ENCODE peak calls at places on chromosomes 11 and 22, in nine cellular contexts. R is Peyer's patch, E is lower leg skin, L is transverse colon, T is breast epithelium, V is tibial nerve, M is ovary, C is A549, B is suprapubic skin. N is an unnamed sample.

GRCh38 chr22:26672060-26672471 is 14.7 kb downstream of the MIAT start:
- DNase-seq in R (no peak), E (peak), L (peak), T (no peak), V (no peak), M (no peak), C (no peak), B (peak), N (no peak)

GRCh38 chr11:118608268-118609214 is 1.1 kb downstream of the PHLDB1 start:
- DNase-seq in R (peak), E (peak), L (peak), T (no peak), V (peak), M (peak), C (no peak), B (peak), N (peak)

GRCh38 chr11:9274499-9275228 is 9.5 kb upstream of the DENND5A start:
- DNase-seq in R (no peak), E (no peak), L (no peak), T (no peak), V (no peak), M (no peak), C (no peak), B (no peak), N (no peak)

GRCh38 chr11:36056160-36056751 is 112.4 kb downstream of the LDLRAD3 start:
- DNase-seq in R (no peak), E (no peak), L (no peak), T (no peak), V (no peak), M (no peak), C (peak), B (no peak), N (peak)

GRCh38 chr22:27545071-27545470 is 256.5 kb downstream of the MN1 start:
- DNase-seq in R (no peak), E (no peak), L (no peak), T (no peak), V (no peak), M (no peak), C (no peak), B (no peak), N (no peak)

GRCh38 chr11:114400974-114401223 is 433 bp downstream of the RBM7 start:
- DNase-seq in R (no peak), E (no peak), L (no peak), T (no peak), V (no peak), M (no peak), C (no peak), B (no peak), N (no peak)

GRCh38 chr22:35835998-35836691 is 118.5 kb downstream of the APOL5 start:
- DNase-seq in R (no peak), E (no peak), L (peak), T (no peak), V (no peak), M (peak), C (peak), B (no peak), N (peak)

GRCh38 chr11:12853652-12854296 is 155.3 kb upstream of the RASSF10 start:
- DNase-seq in R (no peak), E (no peak), L (peak), T (no peak), V (no peak), M (no peak), C (no peak), B (no peak), N (no peak)

GRCh38 chr11:304915-305833 is 2.4 kb upstream of the IFITM2 start:
- DNase-seq in R (peak), E (no peak), L (peak), T (no peak), V (peak), M (peak), C (peak), B (no peak), N (peak)

GRCh38 chr11:120168960-120169681 is 31.2 kb upstream of the TRIM29 start:
- DNase-seq in R (no peak), E (peak), L (peak), T (no peak), V (no peak), M (peak), C (peak), B (no peak), N (peak)

GRCh38 chr22:37762389-37762836 is 45.3 kb upstream of the GCAT start:
- DNase-seq in R (no peak), E (no peak), L (no peak), T (no peak), V (no peak), M (no peak), C (no peak), B (no peak), N (no peak)

GRCh38 chr11:99316761-99317475 is 296.2 kb downstream of the CNTN5 start:
- DNase-seq in R (no peak), E (no peak), L (no peak), T (no peak), V (no peak), M (no peak), C (no peak), B (no peak), N (no peak)

GRCh38 chr22:36274547-36274946 is 21.6 kb downstream of the APOL1 start:
- DNase-seq in R (no peak), E (peak), L (no peak), T (no peak), V (no peak), M (no peak), C (no peak), B (peak), N (no peak)

GRCh38 chr11:57536947-57537654 is at the start of gene SMTNL1:
- DNase-seq in R (no peak), E (no peak), L (no peak), T (no peak), V (no peak), M (no peak), C (no peak), B (no peak), N (no peak)

GRCh38 chr22:30290318-30290678 is 993 bp upstream of the CASTOR1 start:
- DNase-seq in R (no peak), E (no peak), L (no peak), T (no peak), V (no peak), M (peak), C (no peak), B (no peak), N (no peak)

GRCh38 chr22:30288414-30289125 is 735 bp downstream of the CASTOR1 start:
- DNase-seq in R (no peak), E (no peak), L (no peak), T (no peak), V (no peak), M (peak), C (no peak), B (no peak), N (no peak)

GRCh38 chr22:30289980-30290313 is 642 bp upstream of the CASTOR1 start:
- DNase-seq in R (no peak), E (no peak), L (no peak), T (no peak), V (no peak), M (no peak), C (no peak), B (no peak), N (no peak)

GRCh38 chr22:30290679-30291333 is 1.5 kb upstream of the CASTOR1 start:
- DNase-seq in R (peak), E (peak), L (peak), T (peak), V (peak), M (peak), C (no peak), B (peak), N (peak)

GRCh38 chr22:30289126-30289979 is at the start of gene CASTOR1:
- DNase-seq in R (peak), E (peak), L (peak), T (peak), V (peak), M (peak), C (peak), B (peak), N (peak)
- TF ChIP-seq POLR2A in R (peak), E (no peak), L (peak), T (no peak), V (peak), M (peak), C (peak), B (no peak), N (peak)

GRCh38 chr11:48138222-48138621 is 78.4 kb upstream of the OR4B1 start:
- DNase-seq in R (no peak), E (no peak), L (peak), T (no peak), V (no peak), M (no peak), C (no peak), B (no peak), N (no peak)

GRCh38 chr11:48129697-48130395 is 86.8 kb upstream of the OR4B1 start:
- DNase-seq in R (no peak), E (peak), L (no peak), T (no peak), V (no peak), M (no peak), C (no peak), B (no peak), N (no peak)

GRCh38 chr11:48134221-48134922 is 82.2 kb upstream of the OR4B1 start:
- DNase-seq in R (no peak), E (peak), L (no peak), T (no peak), V (no peak), M (no peak), C (no peak), B (no peak), N (no peak)
- H3K4me3 ChIP-seq in R (no peak), E (no peak), L (no peak), T (no peak), V (no peak), M (no peak), C (no peak), B (no peak), N (no peak)

GRCh38 chr11:48107188-48107704 is 109.4 kb upstream of the OR4B1 start:
- DNase-seq in R (peak), E (peak), L (peak), T (no peak), V (no peak), M (no peak), C (no peak), B (no peak), N (no peak)

GRCh38 chr11:48106166-48106565 is 110.4 kb upstream of the OR4B1 start:
- DNase-seq in R (no peak), E (no peak), L (no peak), T (no peak), V (no peak), M (no peak), C (no peak), B (no peak), N (no peak)

GRCh38 chr11:48104562-48104924 is 112.1 kb upstream of the OR4B1 start:
- DNase-seq in R (no peak), E (peak), L (no peak), T (no peak), V (no peak), M (no peak), C (no peak), B (no peak), N (no peak)

GRCh38 chr11:48103621-48104561 is 112.7 kb upstream of the OR4B1 start:
- DNase-seq in R (peak), E (peak), L (peak), T (no peak), V (no peak), M (no peak), C (no peak), B (no peak), N (no peak)

GRCh38 chr11:48105096-48105990 is 111.3 kb upstream of the OR4B1 start:
- DNase-seq in R (no peak), E (peak), L (no peak), T (no peak), V (no peak), M (no peak), C (no peak), B (no peak), N (no peak)
- TF ChIP-seq CTCF in R (no peak), E (no peak), L (no peak), T (no peak), V (no peak), M (no peak), C (no peak), B (no peak), N (no peak)

DNA sequence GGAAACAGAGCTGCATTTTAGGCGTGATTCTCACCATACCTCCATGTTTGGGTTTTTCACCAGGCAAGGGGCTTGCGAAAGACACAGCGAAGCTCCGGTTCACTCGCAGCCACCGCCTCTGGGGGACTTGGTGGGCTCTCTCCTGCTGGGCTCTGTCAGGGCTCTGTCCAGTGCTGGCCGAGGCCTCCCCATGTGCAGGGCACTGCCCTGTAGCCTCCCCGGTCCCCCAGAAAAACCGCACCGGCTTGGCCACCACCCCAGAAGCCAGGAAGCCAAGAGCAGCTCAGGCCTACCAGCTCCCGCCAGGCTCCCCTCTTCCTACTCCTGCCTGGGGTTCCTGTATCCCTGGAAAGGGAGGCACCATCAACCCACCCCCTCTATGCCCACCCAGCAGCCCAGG is 151.5 kb downstream of the CTTN start:
- DNase-seq in R (no peak), E (no peak), L (no peak), T (no peak), V (no peak), M (no peak), C (no peak), B (no peak), N (peak)
- TF ChIP-seq POLR2A in R (no peak), E (no peak), L (no peak), T (no peak), V (no peak), M (no peak), C (no peak), B (no peak), N (no peak)

GRCh38 chr11:124622531-124623451 is at the start of gene TBRG1:
- DNase-seq in R (peak), E (peak), L (peak), T (peak), V (peak), M (peak), C (peak), B (peak), N (peak)

GRCh38 chr11:124623861-124624525 is 1.3 kb downstream of the TBRG1 start:
- DNase-seq in R (no peak), E (no peak), L (no peak), T (no peak), V (no peak), M (no peak), C (no peak), B (no peak), N (no peak)

GRCh38 chr11:124629961-124630360 is 7.3 kb downstream of the TBRG1 start:
- DNase-seq in R (no peak), E (no peak), L (no peak), T (no peak), V (no peak), M (no peak), C (no peak), B (no peak), N (no peak)

GRCh38 chr11:124627546-124627945 is 4.9 kb downstream of the TBRG1 start:
- DNase-seq in R (no peak), E (no peak), L (no peak), T (no peak), V (no peak), M (no peak), C (no peak), B (no peak), N (no peak)

GRCh38 chr11:124625504-124626168 is 3.0 kb downstream of the TBRG1 start:
- DNase-seq in R (no peak), E (no peak), L (no peak), T (no peak), V (no peak), M (no peak), C (no peak), B (no peak), N (no peak)
- H3K4me3 ChIP-seq in R (no peak), E (no peak), L (no peak), T (no peak), V (no peak), M (no peak), C (no peak), B (no peak), N (no peak)

GRCh38 chr11:100525635-100526034 is 161.5 kb upstream of the ARHGAP42 start:
- DNase-seq in R (no peak), E (no peak), L (no peak), T (no peak), V (no peak), M (no peak), C (no peak), B (no peak), N (no peak)
- TF ChIP-seq CTCF in R (no peak), E (no peak), L (no peak), T (no peak), V (no peak), M (no peak), C (no peak), B (no peak), N (no peak)

GRCh38 chr22:42857845-42858481 is 890 bp upstream of the ARFGAP3 start:
- DNase-seq in R (no peak), E (no peak), L (no peak), T (no peak), V (no peak), M (peak), C (no peak), B (no peak), N (peak)

GRCh38 chr22:42855726-42856125 is 1.3 kb downstream of the ARFGAP3 start:
- DNase-seq in R (no peak), E (no peak), L (no peak), T (no peak), V (no peak), M (no peak), C (no peak), B (no peak), N (no peak)

GRCh38 chr22:42855211-42855610 is 1.9 kb downstream of the ARFGAP3 start:
- DNase-seq in R (no peak), E (no peak), L (no peak), T (no peak), V (no peak), M (no peak), C (no peak), B (peak), N (no peak)

GRCh38 chr22:42856179-42856864 is 751 bp downstream of the ARFGAP3 start:
- DNase-seq in R (peak), E (peak), L (peak), T (no peak), V (no peak), M (peak), C (no peak), B (peak), N (peak)

DNA sequence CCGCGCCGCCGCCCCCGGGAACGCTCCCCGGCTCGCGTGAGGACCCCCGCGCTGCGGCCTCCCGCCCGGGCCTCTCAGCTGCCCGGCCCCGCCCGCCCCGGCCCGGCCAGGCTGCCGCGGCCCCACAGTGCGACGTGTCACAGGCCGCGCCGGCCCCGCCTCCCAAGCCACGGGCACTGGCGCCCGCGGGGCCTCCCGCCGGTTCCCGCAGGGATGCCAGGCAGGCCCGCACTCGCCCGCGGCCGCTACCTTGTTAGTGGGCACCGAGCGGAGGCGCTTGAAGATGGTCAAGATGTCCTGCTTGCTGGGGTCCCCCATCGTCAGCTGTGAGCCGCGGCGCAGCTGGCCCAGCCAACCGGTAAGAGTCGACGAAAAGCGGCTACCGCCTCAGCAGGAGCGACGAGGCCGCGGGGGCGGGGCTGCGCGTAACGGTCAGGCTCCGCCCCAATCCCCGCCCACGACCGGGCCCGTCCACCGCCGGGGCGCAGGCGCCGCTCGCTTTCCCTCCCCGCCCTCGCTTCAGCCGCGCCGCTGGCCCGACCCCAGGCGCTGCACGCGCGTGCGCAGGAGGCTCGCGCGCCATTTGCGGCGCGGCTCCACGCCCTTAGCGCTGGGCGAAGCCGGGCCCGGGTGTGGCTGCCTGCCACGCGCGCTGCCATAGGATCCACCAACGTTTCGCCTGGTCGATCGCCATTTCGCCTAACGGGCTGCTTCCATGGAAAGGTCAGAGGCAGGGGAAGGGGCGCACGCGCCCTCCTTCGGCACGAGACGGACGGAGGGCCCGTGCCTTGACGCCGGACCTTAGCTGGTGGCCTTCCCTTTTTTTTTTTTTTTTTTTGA is at the start of gene ARFGAP3:
- DNase-seq in R (peak), E (peak), L (peak), T (peak), V (peak), M (peak), C (peak), B (peak), N (peak)
- TF ChIP-seq POLR2A in R (peak), E (no peak), L (peak), T (peak), V (peak), M (peak), C (peak), B (peak), N (no peak)

GRCh38 chr11:64007629-64008282 is 21.5 kb downstream of the OTUB1 start:
- DNase-seq in R (no peak), E (peak), L (peak), T (no peak), V (peak), M (peak), C (peak), B (no peak), N (peak)
- H3K4me3 ChIP-seq in R (peak), E (no peak), L (peak), T (peak), V (peak), M (peak), C (peak), B (peak), N (peak)